ENCODE peak calls at places on chromosomes 4 and X, in five cellular contexts. P is transverse colon; S is stimulated activated naive B cell treated with anti-CD40 and anti-IgM and Interleukin-4, amounts not matched to agents 10 μg/mL and 1 μg/mL and 100 μg/mL, for 72 hours; M is CD4-positive, CD25-positive, alpha-beta regulatory T cell; X is naive thymus-derived CD8-positive, alpha-beta T cell. D is an unnamed sample.

GRCh38 chr4:134544303-134544761 is 342.7 kb upstream of the PABPC4L start:
- DNase-seq in P (peak), S (no peak), M (no peak), X (no peak), D (no peak)

GRCh38 chr4:86043755-86044592 is 315.9 kb downstream of the MAPK10 start:
- DNase-seq in P (no peak), S (peak), M (peak), X (no peak), D (no peak)

GRCh38 chrX:47172549-47172948 is 21.1 kb upstream of the UBA1 start:
- DNase-seq in P (no peak), S (no peak), M (no peak), X (no peak), D (no peak)

GRCh38 chr4:113633467-113633866 is 128.1 kb downstream of the CAMK2D start:
- DNase-seq in P (no peak), S (no peak), M (no peak), X (no peak), D (no peak)

GRCh38 chr4:152247271-152247975 is 288.5 kb downstream of the FBXW7 start:
- DNase-seq in P (no peak), S (no peak), M (no peak), X (no peak), D (no peak)

GRCh38 chr4:14726441-14727405 is 275.6 kb upstream of the CPEB2 start:
- DNase-seq in P (peak), S (no peak), M (no peak), X (no peak), D (no peak)

GRCh38 chr4:153234923-153235322 is 30.7 kb downstream of the TRIM2 start:
- DNase-seq in P (no peak), S (no peak), M (no peak), X (no peak), D (no peak)

GRCh38 chr4:138182838-138183426 is 59.2 kb downstream of the SLC7A11 start:
- DNase-seq in P (no peak), S (no peak), M (no peak), X (no peak), D (peak)

GRCh38 chr4:40414673-40415072 is 79.5 kb downstream of the CHRNA9 start:
- DNase-seq in P (no peak), S (no peak), M (no peak), X (no peak), D (no peak)

GRCh38 chr4:78667764-78668163 is 108.4 kb upstream of the BMP2K start:
- DNase-seq in P (no peak), S (no peak), M (no peak), X (no peak), D (no peak)